ENCODE peak calls at places on chromosomes 4 and X, in six cellular contexts. R is COR-L47; X is Calu3; N is lower leg skin; P is NCI-H1105 treated with DMSO at 0.1 percent for 48 hours; F is activated CD4-positive, alpha-beta T cell treated with anti-CD3 and anti-CD28 coated beads, Interleukin-2, amount 50 U/mL, for 24 hours. B is an unnamed sample.
A peak's percentile ranks its signal among the peaks of the same experiment; 100 is the strongest.

GRCh38 chr4:186957952-186958555 is 234.4 kb upstream of the FAT1 start:
- DNase-seq in R (no peak), X (no peak), N (no peak), P (no peak), F (no peak), B (no peak)

GRCh38 chr4:185011408-185011807 is 6.9 kb upstream of the HELT start:
- DNase-seq in R (no peak), X (peak; percentile 61), N (no peak), P (peak; percentile 7), F (no peak), B (no peak)

GRCh38 chr4:139642364-139642763 is 23.3 kb upstream of the MGST2 start:
- DNase-seq in R (no peak), X (no peak), N (no peak), P (no peak), F (no peak), B (no peak)

GRCh38 chr4:101555341-101555880 is 208.1 kb upstream of the PPP3CA start:
- DNase-seq in R (no peak), X (no peak), N (no peak), P (no peak), F (no peak), B (no peak)

GRCh38 chr4:105661028-105661427 is 47.5 kb downstream of the INTS12 start:
- DNase-seq in R (no peak), X (no peak), N (no peak), P (no peak), F (no peak), B (no peak)

GRCh38 chrX:11450354-11450753 is 157.1 kb downstream of the AMELX start:
- DNase-seq in R (no peak), X (no peak), N (no peak), P (no peak), F (no peak), B (no peak)

GRCh38 chr4:188658958-188659522 is 519.8 kb downstream of the TRIML1 start:
- DNase-seq in R (no peak), X (no peak), N (no peak), P (no peak), F (no peak), B (no peak)

GRCh38 chrX:47704736-47705135 is 45.8 kb upstream of the UXT start:
- DNase-seq in R (no peak), X (no peak), N (no peak), P (no peak), F (no peak), B (no peak)

GRCh38 chr4:173365359-173365996 is 5.3 kb upstream of the SAP30 start:
- DNase-seq in R (no peak), X (no peak), N (no peak), P (no peak), F (no peak), B (no peak)

GRCh38 chrX:71667328-71668247 is at the start of gene LOC101059915:
- DNase-seq in R (no peak), X (no peak), N (peak; percentile 77), P (no peak), F (no peak), B (no peak)

GRCh38 chr4:40948017-40948416 is 198.3 kb downstream of the NSUN7 start:
- DNase-seq in R (no peak), X (no peak), N (no peak), P (no peak), F (no peak), B (no peak)

GRCh38 chr4:152360045-152360410 is 175.9 kb downstream of the FBXW7 start:
- DNase-seq in R (no peak), X (no peak), N (no peak), P (no peak), F (no peak), B (no peak)

GRCh38 chr4:114312349-114312748 is 286.3 kb upstream of the UGT8 start:
- DNase-seq in R (no peak), X (no peak), N (no peak), P (peak; percentile 33), F (no peak), B (no peak)

GRCh38 chr4:40731792-40732245 is 17.9 kb upstream of the NSUN7 start:
- DNase-seq in R (peak; percentile 69), X (peak; percentile 49), N (no peak), P (peak; percentile 86), F (no peak), B (no peak)

GRCh38 chr4:56861365-56861764 is 39.9 kb upstream of the SPINK2 start:
- DNase-seq in R (no peak), X (no peak), N (no peak), P (no peak), F (no peak), B (no peak)

GRCh38 chr4:117811731-117812130 is 222.6 kb upstream of the NDST3 start:
- DNase-seq in R (no peak), X (no peak), N (no peak), P (no peak), F (no peak), B (no peak)

GRCh38 chr4:56821394-56822263 is at the start of gene SPINK2:
- DNase-seq in R (peak; percentile 57), X (peak; percentile 66), N (no peak), P (peak; percentile 51), F (peak; percentile 28), B (no peak)

GRCh38 chr4:60422440-60422839 is 777.7 kb upstream of the ADGRL3 start:
- DNase-seq in R (no peak), X (no peak), N (no peak), P (no peak), F (no peak), B (no peak)

GRCh38 chr4:17204908-17205307 is 306.5 kb upstream of the LDB2 start:
- DNase-seq in R (no peak), X (no peak), N (no peak), P (no peak), F (no peak), B (no peak)

GRCh38 chr4:104772849-104773248 is 278.2 kb upstream of the CXXC4 start:
- DNase-seq in R (no peak), X (no peak), N (no peak), P (no peak), F (no peak), B (no peak)

GRCh38 chrX:9393571-9393970 is 71.3 kb upstream of the TBL1X start:
- DNase-seq in R (no peak), X (no peak), N (no peak), P (no peak), F (no peak), B (no peak)

GRCh38 chr4:76459291-76459723 is 24.3 kb downstream of the SHROOM3 start:
- DNase-seq in R (no peak), X (no peak), N (no peak), P (no peak), F (no peak), B (no peak)

GRCh38 chrX:16171039-16171438 is 3.8 kb downstream of the MAGEB17 start:
- DNase-seq in R (no peak), X (no peak), N (no peak), P (no peak), F (no peak), B (no peak)

GRCh38 chr4:3073158-3074077 is 920 bp downstream of the HTT-AS start:
- DNase-seq in R (no peak), X (no peak), N (peak; percentile 86), P (no peak), F (peak; percentile 14), B (no peak)

GRCh38 chr4:98447648-98448047 is 186.5 kb downstream of the RAP1GDS1 start:
- DNase-seq in R (no peak), X (no peak), N (no peak), P (no peak), F (no peak), B (no peak)

GRCh38 chr4:108048157-108048556 is 58.5 kb downstream of the HADH start:
- DNase-seq in R (no peak), X (no peak), N (no peak), P (no peak), F (no peak), B (no peak)

GRCh38 chr4:54716478-54717065 is 58.8 kb downstream of the KIT start:
- DNase-seq in R (no peak), X (no peak), N (no peak), P (no peak), F (no peak), B (no peak)